ENCODE peak calls at places on chromosomes 2 and 18, in seven cellular contexts. One of them, this sample, is unnamed.

GRCh38 chr2:30866974-30867373 is 59.7 kb upstream of the CAPN13 start:
- DNase-seq in stimulated activated naive CD8-positive, alpha-beta T cell treated with anti-CD3 and anti-CD28 coated beads, Interleukin-15, amount 100 ng/mL, for 72 hours: no peak
- DNase-seq in fibroblast of pulmonary artery: no peak
- DNase-seq in GM12892: no peak
- DNase-seq in T47D: no peak
- DNase-seq in NCI-H1105: no peak
- DNase-seq in foreskin fibroblast: no peak
- DNase-seq in this sample: no peak

GRCh38 chr2:119760237-119760807 is 600 bp downstream of the PTPN4 start:
- DNase-seq in stimulated activated naive CD8-positive, alpha-beta T cell treated with anti-CD3 and anti-CD28 coated beads, Interleukin-15, amount 100 ng/mL, for 72 hours: no peak
- DNase-seq in fibroblast of pulmonary artery: no peak
- DNase-seq in GM12892: no peak
- DNase-seq in T47D: peak
- DNase-seq in NCI-H1105: peak
- DNase-seq in foreskin fibroblast: no peak
- DNase-seq in this sample: no peak

GRCh38 chr2:47254464-47254863 is 99.4 kb upstream of the STPG4 start:
- DNase-seq in stimulated activated naive CD8-positive, alpha-beta T cell treated with anti-CD3 and anti-CD28 coated beads, Interleukin-15, amount 100 ng/mL, for 72 hours: no peak
- DNase-seq in fibroblast of pulmonary artery: no peak
- DNase-seq in GM12892: no peak
- DNase-seq in T47D: no peak
- DNase-seq in NCI-H1105: no peak
- DNase-seq in foreskin fibroblast: no peak
- DNase-seq in this sample: no peak

GRCh38 chr18:42363446-42363845 is 408.4 kb downstream of the PIK3C3 start:
- DNase-seq in stimulated activated naive CD8-positive, alpha-beta T cell treated with anti-CD3 and anti-CD28 coated beads, Interleukin-15, amount 100 ng/mL, for 72 hours: no peak
- DNase-seq in fibroblast of pulmonary artery: no peak
- DNase-seq in GM12892: no peak
- DNase-seq in T47D: no peak
- DNase-seq in NCI-H1105: no peak
- DNase-seq in foreskin fibroblast: no peak
- DNase-seq in this sample: no peak

GRCh38 chr2:54099834-54100595 is 15.4 kb upstream of the ACYP2 start:
- DNase-seq in stimulated activated naive CD8-positive, alpha-beta T cell treated with anti-CD3 and anti-CD28 coated beads, Interleukin-15, amount 100 ng/mL, for 72 hours: no peak
- DNase-seq in fibroblast of pulmonary artery: no peak
- DNase-seq in GM12892: no peak
- DNase-seq in T47D: no peak
- DNase-seq in NCI-H1105: no peak
- DNase-seq in foreskin fibroblast: no peak
- DNase-seq in this sample: no peak

GRCh38 chr2:216698895-216699294 is 3.5 kb upstream of the IGFBP5 start:
- DNase-seq in stimulated activated naive CD8-positive, alpha-beta T cell treated with anti-CD3 and anti-CD28 coated beads, Interleukin-15, amount 100 ng/mL, for 72 hours: no peak
- DNase-seq in fibroblast of pulmonary artery: peak
- DNase-seq in GM12892: no peak
- DNase-seq in T47D: no peak
- DNase-seq in NCI-H1105: peak
- DNase-seq in foreskin fibroblast: peak
- DNase-seq in this sample: peak

GRCh38 chr2:239378021-239378917 is 22.6 kb downstream of the HDAC4 start:
- DNase-seq in stimulated activated naive CD8-positive, alpha-beta T cell treated with anti-CD3 and anti-CD28 coated beads, Interleukin-15, amount 100 ng/mL, for 72 hours: peak
- DNase-seq in fibroblast of pulmonary artery: no peak
- DNase-seq in GM12892: no peak
- DNase-seq in T47D: no peak
- DNase-seq in NCI-H1105: no peak
- DNase-seq in foreskin fibroblast: no peak
- DNase-seq in this sample: no peak

GRCh38 chr18:24014986-24015896 is 687 bp downstream of the TTC39C start:
- DNase-seq in stimulated activated naive CD8-positive, alpha-beta T cell treated with anti-CD3 and anti-CD28 coated beads, Interleukin-15, amount 100 ng/mL, for 72 hours: peak
- DNase-seq in fibroblast of pulmonary artery: peak
- DNase-seq in GM12892: peak
- DNase-seq in T47D: peak
- DNase-seq in NCI-H1105: peak
- DNase-seq in foreskin fibroblast: peak
- DNase-seq in this sample: peak

GRCh38 chr2:128543646-128544045 is 225.0 kb upstream of the HS6ST1 start:
- DNase-seq in stimulated activated naive CD8-positive, alpha-beta T cell treated with anti-CD3 and anti-CD28 coated beads, Interleukin-15, amount 100 ng/mL, for 72 hours: no peak
- DNase-seq in fibroblast of pulmonary artery: no peak
- DNase-seq in GM12892: no peak
- DNase-seq in T47D: no peak
- DNase-seq in NCI-H1105: no peak
- DNase-seq in foreskin fibroblast: no peak
- DNase-seq in this sample: no peak

GRCh38 chr2:600542-601386 is 76.4 kb downstream of the TMEM18 start:
- DNase-seq in stimulated activated naive CD8-positive, alpha-beta T cell treated with anti-CD3 and anti-CD28 coated beads, Interleukin-15, amount 100 ng/mL, for 72 hours: no peak
- DNase-seq in fibroblast of pulmonary artery: no peak
- DNase-seq in GM12892: no peak
- DNase-seq in T47D: no peak
- DNase-seq in NCI-H1105: no peak
- DNase-seq in foreskin fibroblast: no peak
- DNase-seq in this sample: no peak

GRCh38 chr18:46570666-46571065 is 86.4 kb downstream of the LOXHD1 start:
- DNase-seq in stimulated activated naive CD8-positive, alpha-beta T cell treated with anti-CD3 and anti-CD28 coated beads, Interleukin-15, amount 100 ng/mL, for 72 hours: no peak
- DNase-seq in fibroblast of pulmonary artery: no peak
- DNase-seq in GM12892: no peak
- DNase-seq in T47D: no peak
- DNase-seq in NCI-H1105: no peak
- DNase-seq in foreskin fibroblast: no peak
- DNase-seq in this sample: no peak

GRCh38 chr2:71347517-71347916 is 15.9 kb downstream of the ZNF638 start:
- DNase-seq in stimulated activated naive CD8-positive, alpha-beta T cell treated with anti-CD3 and anti-CD28 coated beads, Interleukin-15, amount 100 ng/mL, for 72 hours: no peak
- DNase-seq in fibroblast of pulmonary artery: peak
- DNase-seq in GM12892: no peak
- DNase-seq in T47D: no peak
- DNase-seq in NCI-H1105: no peak
- DNase-seq in foreskin fibroblast: peak
- DNase-seq in this sample: peak

GRCh38 chr18:75393721-75394120 is 33.8 kb downstream of the SMIM21 start:
- DNase-seq in stimulated activated naive CD8-positive, alpha-beta T cell treated with anti-CD3 and anti-CD28 coated beads, Interleukin-15, amount 100 ng/mL, for 72 hours: no peak
- DNase-seq in fibroblast of pulmonary artery: no peak
- DNase-seq in GM12892: no peak
- DNase-seq in T47D: no peak
- DNase-seq in NCI-H1105: no peak
- DNase-seq in foreskin fibroblast: peak
- DNase-seq in this sample: no peak

GRCh38 chr2:105373344-105373781 is 25.5 kb downstream of the FHL2 start:
- DNase-seq in stimulated activated naive CD8-positive, alpha-beta T cell treated with anti-CD3 and anti-CD28 coated beads, Interleukin-15, amount 100 ng/mL, for 72 hours: no peak
- DNase-seq in fibroblast of pulmonary artery: peak
- DNase-seq in GM12892: no peak
- DNase-seq in T47D: no peak
- DNase-seq in NCI-H1105: no peak
- DNase-seq in foreskin fibroblast: no peak
- DNase-seq in this sample: peak

GRCh38 chr2:24870891-24871705 is 48.9 kb downstream of the ADCY3 start:
- DNase-seq in stimulated activated naive CD8-positive, alpha-beta T cell treated with anti-CD3 and anti-CD28 coated beads, Interleukin-15, amount 100 ng/mL, for 72 hours: no peak
- DNase-seq in fibroblast of pulmonary artery: no peak
- DNase-seq in GM12892: no peak
- DNase-seq in T47D: no peak
- DNase-seq in NCI-H1105: no peak
- DNase-seq in foreskin fibroblast: no peak
- DNase-seq in this sample: no peak

GRCh38 chr2:135512099-135512498 is 18.9 kb downstream of the ZRANB3 start:
- DNase-seq in stimulated activated naive CD8-positive, alpha-beta T cell treated with anti-CD3 and anti-CD28 coated beads, Interleukin-15, amount 100 ng/mL, for 72 hours: no peak
- DNase-seq in fibroblast of pulmonary artery: no peak
- DNase-seq in GM12892: no peak
- DNase-seq in T47D: no peak
- DNase-seq in NCI-H1105: no peak
- DNase-seq in foreskin fibroblast: peak
- DNase-seq in this sample: peak

GRCh38 chr2:79721966-79722365 is 209.1 kb downstream of the CTNNA2 start:
- DNase-seq in stimulated activated naive CD8-positive, alpha-beta T cell treated with anti-CD3 and anti-CD28 coated beads, Interleukin-15, amount 100 ng/mL, for 72 hours: no peak
- DNase-seq in fibroblast of pulmonary artery: no peak
- DNase-seq in GM12892: no peak
- DNase-seq in T47D: no peak
- DNase-seq in NCI-H1105: no peak
- DNase-seq in foreskin fibroblast: no peak
- DNase-seq in this sample: peak

GRCh38 chr2:208545398-208546042 is 138.9 kb downstream of the PTH2R start:
- DNase-seq in stimulated activated naive CD8-positive, alpha-beta T cell treated with anti-CD3 and anti-CD28 coated beads, Interleukin-15, amount 100 ng/mL, for 72 hours: no peak
- DNase-seq in fibroblast of pulmonary artery: no peak
- DNase-seq in GM12892: no peak
- DNase-seq in T47D: no peak
- DNase-seq in NCI-H1105: peak
- DNase-seq in foreskin fibroblast: no peak
- DNase-seq in this sample: no peak

GRCh38 chr18:68714356-68714706 is 577 bp downstream of the TMX3 start:
- DNase-seq in stimulated activated naive CD8-positive, alpha-beta T cell treated with anti-CD3 and anti-CD28 coated beads, Interleukin-15, amount 100 ng/mL, for 72 hours: no peak
- DNase-seq in fibroblast of pulmonary artery: no peak
- DNase-seq in GM12892: peak
- DNase-seq in T47D: no peak
- DNase-seq in NCI-H1105: no peak
- DNase-seq in foreskin fibroblast: peak
- DNase-seq in this sample: peak

GRCh38 chr2:1936411-1936980 is 192.2 kb upstream of the PXDN start:
- DNase-seq in stimulated activated naive CD8-positive, alpha-beta T cell treated with anti-CD3 and anti-CD28 coated beads, Interleukin-15, amount 100 ng/mL, for 72 hours: no peak
- DNase-seq in fibroblast of pulmonary artery: no peak
- DNase-seq in GM12892: no peak
- DNase-seq in T47D: no peak
- DNase-seq in NCI-H1105: no peak
- DNase-seq in foreskin fibroblast: no peak
- DNase-seq in this sample: no peak

GRCh38 chr2:191646612-191646902 is 31.4 kb upstream of the NABP1 start:
- DNase-seq in stimulated activated naive CD8-positive, alpha-beta T cell treated with anti-CD3 and anti-CD28 coated beads, Interleukin-15, amount 100 ng/mL, for 72 hours: no peak
- DNase-seq in fibroblast of pulmonary artery: peak
- DNase-seq in GM12892: no peak
- DNase-seq in T47D: no peak
- DNase-seq in NCI-H1105: no peak
- DNase-seq in foreskin fibroblast: no peak
- DNase-seq in this sample: no peak

GRCh38 chr18:58911241-58911640 is 46.6 kb downstream of the ZNF532 start:
- DNase-seq in stimulated activated naive CD8-positive, alpha-beta T cell treated with anti-CD3 and anti-CD28 coated beads, Interleukin-15, amount 100 ng/mL, for 72 hours: no peak
- DNase-seq in fibroblast of pulmonary artery: no peak
- DNase-seq in GM12892: no peak
- DNase-seq in T47D: no peak
- DNase-seq in NCI-H1105: no peak
- DNase-seq in foreskin fibroblast: peak
- DNase-seq in this sample: no peak

GRCh38 chr2:70656421-70657010 is 102.9 kb upstream of the TGFA start:
- DNase-seq in stimulated activated naive CD8-positive, alpha-beta T cell treated with anti-CD3 and anti-CD28 coated beads, Interleukin-15, amount 100 ng/mL, for 72 hours: peak
- DNase-seq in fibroblast of pulmonary artery: no peak
- DNase-seq in GM12892: no peak
- DNase-seq in T47D: no peak
- DNase-seq in NCI-H1105: no peak
- DNase-seq in foreskin fibroblast: no peak
- DNase-seq in this sample: no peak

GRCh38 chr2:887639-888038 is 63.0 kb upstream of the SNTG2 start:
- DNase-seq in stimulated activated naive CD8-positive, alpha-beta T cell treated with anti-CD3 and anti-CD28 coated beads, Interleukin-15, amount 100 ng/mL, for 72 hours: no peak
- DNase-seq in fibroblast of pulmonary artery: no peak
- DNase-seq in GM12892: no peak
- DNase-seq in T47D: no peak
- DNase-seq in NCI-H1105: no peak
- DNase-seq in foreskin fibroblast: no peak
- DNase-seq in this sample: no peak

GRCh38 chr2:100482741-100483140 is 12.5 kb downstream of the NMS start:
- DNase-seq in stimulated activated naive CD8-positive, alpha-beta T cell treated with anti-CD3 and anti-CD28 coated beads, Interleukin-15, amount 100 ng/mL, for 72 hours: no peak
- DNase-seq in fibroblast of pulmonary artery: peak
- DNase-seq in GM12892: no peak
- DNase-seq in T47D: no peak
- DNase-seq in NCI-H1105: no peak
- DNase-seq in foreskin fibroblast: no peak
- DNase-seq in this sample: no peak

GRCh38 chr2:222523783-222524544 is 99.6 kb downstream of the SGPP2 start:
- DNase-seq in stimulated activated naive CD8-positive, alpha-beta T cell treated with anti-CD3 and anti-CD28 coated beads, Interleukin-15, amount 100 ng/mL, for 72 hours: no peak
- DNase-seq in fibroblast of pulmonary artery: no peak
- DNase-seq in GM12892: no peak
- DNase-seq in T47D: no peak
- DNase-seq in NCI-H1105: no peak
- DNase-seq in foreskin fibroblast: no peak
- DNase-seq in this sample: no peak

GRCh38 chr2:55418512-55419235 is 982 bp downstream of the CCDC88A start:
- DNase-seq in stimulated activated naive CD8-positive, alpha-beta T cell treated with anti-CD3 and anti-CD28 coated beads, Interleukin-15, amount 100 ng/mL, for 72 hours: no peak
- DNase-seq in fibroblast of pulmonary artery: no peak
- DNase-seq in GM12892: no peak
- DNase-seq in T47D: no peak
- DNase-seq in NCI-H1105: no peak
- DNase-seq in foreskin fibroblast: peak
- DNase-seq in this sample: no peak

GRCh38 chr18:286515-287310 is 18.9 kb upstream of the THOC1 start:
- DNase-seq in stimulated activated naive CD8-positive, alpha-beta T cell treated with anti-CD3 and anti-CD28 coated beads, Interleukin-15, amount 100 ng/mL, for 72 hours: no peak
- DNase-seq in fibroblast of pulmonary artery: peak
- DNase-seq in GM12892: no peak
- DNase-seq in T47D: no peak
- DNase-seq in NCI-H1105: no peak
- DNase-seq in foreskin fibroblast: peak
- DNase-seq in this sample: peak

GRCh38 chr2:176392125-176392704 is 123.0 kb downstream of the MTX2 start:
- DNase-seq in stimulated activated naive CD8-positive, alpha-beta T cell treated with anti-CD3 and anti-CD28 coated beads, Interleukin-15, amount 100 ng/mL, for 72 hours: no peak
- DNase-seq in fibroblast of pulmonary artery: no peak
- DNase-seq in GM12892: no peak
- DNase-seq in T47D: no peak
- DNase-seq in NCI-H1105: no peak
- DNase-seq in foreskin fibroblast: no peak
- DNase-seq in this sample: peak

GRCh38 chr2:214465386-214466146 is 54.7 kb downstream of the VWC2L start:
- DNase-seq in stimulated activated naive CD8-positive, alpha-beta T cell treated with anti-CD3 and anti-CD28 coated beads, Interleukin-15, amount 100 ng/mL, for 72 hours: no peak
- DNase-seq in fibroblast of pulmonary artery: peak
- DNase-seq in GM12892: no peak
- DNase-seq in T47D: no peak
- DNase-seq in NCI-H1105: no peak
- DNase-seq in foreskin fibroblast: peak
- DNase-seq in this sample: peak

GRCh38 chr2:32812316-32812715 is 134.4 kb upstream of the LTBP1 start:
- DNase-seq in stimulated activated naive CD8-positive, alpha-beta T cell treated with anti-CD3 and anti-CD28 coated beads, Interleukin-15, amount 100 ng/mL, for 72 hours: no peak
- DNase-seq in fibroblast of pulmonary artery: peak
- DNase-seq in GM12892: no peak
- DNase-seq in T47D: peak
- DNase-seq in NCI-H1105: no peak
- DNase-seq in foreskin fibroblast: peak
- DNase-seq in this sample: no peak

GRCh38 chr2:212711851-212712250 is 173.2 kb upstream of the ERBB4 start:
- DNase-seq in stimulated activated naive CD8-positive, alpha-beta T cell treated with anti-CD3 and anti-CD28 coated beads, Interleukin-15, amount 100 ng/mL, for 72 hours: no peak
- DNase-seq in fibroblast of pulmonary artery: peak
- DNase-seq in GM12892: no peak
- DNase-seq in T47D: no peak
- DNase-seq in NCI-H1105: no peak
- DNase-seq in foreskin fibroblast: peak
- DNase-seq in this sample: peak

GRCh38 chr2:27051902-27052645 is 606 bp downstream of the AGBL5 start:
- DNase-seq in stimulated activated naive CD8-positive, alpha-beta T cell treated with anti-CD3 and anti-CD28 coated beads, Interleukin-15, amount 100 ng/mL, for 72 hours: no peak
- DNase-seq in fibroblast of pulmonary artery: no peak
- DNase-seq in GM12892: no peak
- DNase-seq in T47D: no peak
- DNase-seq in NCI-H1105: peak
- DNase-seq in foreskin fibroblast: peak
- DNase-seq in this sample: no peak

GRCh38 chr2:26767894-26768487 is 3.9 kb downstream of the SLC35F6 start:
- DNase-seq in stimulated activated naive CD8-positive, alpha-beta T cell treated with anti-CD3 and anti-CD28 coated beads, Interleukin-15, amount 100 ng/mL, for 72 hours: no peak
- DNase-seq in fibroblast of pulmonary artery: no peak
- DNase-seq in GM12892: no peak
- DNase-seq in T47D: no peak
- DNase-seq in NCI-H1105: no peak
- DNase-seq in foreskin fibroblast: no peak
- DNase-seq in this sample: no peak

GRCh38 chr2:43302311-43303051 is 76.1 kb upstream of the ZFP36L2 start:
- DNase-seq in stimulated activated naive CD8-positive, alpha-beta T cell treated with anti-CD3 and anti-CD28 coated beads, Interleukin-15, amount 100 ng/mL, for 72 hours: no peak
- DNase-seq in fibroblast of pulmonary artery: no peak
- DNase-seq in GM12892: no peak
- DNase-seq in T47D: no peak
- DNase-seq in NCI-H1105: no peak
- DNase-seq in foreskin fibroblast: no peak
- DNase-seq in this sample: no peak